ENCODE peak calls at places on chromosomes 13 and 19, in ten cellular contexts. T is mesothelial cell of epicardium, U is pancreas, X is RWPE1, M is kidney epithelial cell, Q is sigmoid colon, B is endothelial cell of umbilical vein, Z is mucosa of descending colon, J is psoas muscle, W is PC-3. A is an unnamed sample.

GRCh38 chr19:42018503-42019193 is 24.6 kb upstream of the ATP1A3 start:
- DNase-seq in T (no peak), U (no peak), X (no peak), M (no peak), Q (no peak), B (no peak), Z (no peak), J (no peak), W (peak), A (no peak)

GRCh38 chr19:43759515-43759914 is 4.8 kb upstream of the SMG9 start:
- DNase-seq in T (no peak), U (no peak), X (peak), M (no peak), Q (no peak), B (peak), Z (no peak), J (no peak), W (peak), A (no peak)

GRCh38 chr13:34174671-34175145 is 356.8 kb downstream of the RFC3 start:
- DNase-seq in T (no peak), U (no peak), X (no peak), M (no peak), Q (no peak), B (no peak), Z (no peak), J (no peak), W (peak), A (no peak)

GRCh38 chr19:10289167-10289835 is 451 bp upstream of the ICAM5 start:
- DNase-seq in T (no peak), U (no peak), X (peak), M (no peak), Q (no peak), B (no peak), Z (peak), J (peak), W (peak), A (no peak)

GRCh38 chr13:110415669-110416068 is 108.6 kb downstream of the COL4A2 start:
- DNase-seq in T (no peak), U (no peak), X (peak), M (no peak), Q (no peak), B (no peak), Z (no peak), J (no peak), W (peak), A (no peak)

GRCh38 chr13:20337894-20338551 is 105.9 kb upstream of the GJB6 start:
- DNase-seq in T (no peak), U (no peak), X (no peak), M (no peak), Q (no peak), B (no peak), Z (no peak), J (no peak), W (peak), A (no peak)

GRCh38 chr13:89571676-89572075 is 1775.8 kb upstream of the MIR17HG start:
- DNase-seq in T (no peak), U (no peak), X (no peak), M (no peak), Q (no peak), B (no peak), Z (no peak), J (no peak), W (no peak), A (no peak)

GRCh38 chr13:114286808-114287207 is 5.4 kb downstream of the UPF3A start:
- DNase-seq in T (no peak), U (no peak), X (no peak), M (peak), Q (no peak), B (no peak), Z (no peak), J (no peak), W (no peak), A (no peak)

GRCh38 chr13:76016799-76017198 is 380.7 kb downstream of the LMO7 start:
- DNase-seq in T (no peak), U (peak), X (no peak), M (no peak), Q (no peak), B (peak), Z (peak), J (no peak), W (peak), A (no peak)

GRCh38 chr19:10112895-10113591 is 1.6 kb downstream of the P2RY11 start:
- DNase-seq in T (no peak), U (peak), X (no peak), M (no peak), Q (no peak), B (no peak), Z (peak), J (peak), W (peak), A (no peak)

GRCh38 chr19:5317321-5317720 is 23.3 kb downstream of the PTPRS start:
- DNase-seq in T (no peak), U (no peak), X (no peak), M (no peak), Q (no peak), B (no peak), Z (no peak), J (no peak), W (no peak), A (no peak)

GRCh38 chr13:62846302-62846701 is 1430.7 kb upstream of the PCDH20 start:
- DNase-seq in T (no peak), U (no peak), X (peak), M (no peak), Q (no peak), B (peak), Z (no peak), J (no peak), W (peak), A (no peak)

GRCh38 chr13:26698392-26699196 is 62.0 kb downstream of the GPR12 start:
- DNase-seq in T (peak), U (peak), X (peak), M (peak), Q (peak), B (peak), Z (peak), J (peak), W (peak), A (no peak)

GRCh38 chr13:37748913-37749312 is 120.7 kb downstream of the TRPC4 start:
- DNase-seq in T (no peak), U (no peak), X (no peak), M (no peak), Q (no peak), B (no peak), Z (no peak), J (no peak), W (no peak), A (no peak)

GRCh38 chr13:49652691-49653305 is 24.5 kb downstream of the ARL11 start:
- DNase-seq in T (no peak), U (peak), X (peak), M (no peak), Q (no peak), B (peak), Z (peak), J (peak), W (peak), A (no peak)

GRCh38 chr19:36142496-36142895 is 2.6 kb downstream of the CAPNS1 start:
- DNase-seq in T (no peak), U (no peak), X (no peak), M (no peak), Q (no peak), B (no peak), Z (no peak), J (no peak), W (no peak), A (no peak)

GRCh38 chr13:94009696-94010095 is 469.8 kb downstream of the DCT start:
- DNase-seq in T (no peak), U (no peak), X (no peak), M (no peak), Q (no peak), B (no peak), Z (no peak), J (no peak), W (peak), A (no peak)

GRCh38 chr13:44819245-44819644 is 170.0 kb downstream of the NUFIP1 start:
- DNase-seq in T (no peak), U (peak), X (peak), M (peak), Q (no peak), B (peak), Z (no peak), J (no peak), W (peak), A (no peak)

DNA sequence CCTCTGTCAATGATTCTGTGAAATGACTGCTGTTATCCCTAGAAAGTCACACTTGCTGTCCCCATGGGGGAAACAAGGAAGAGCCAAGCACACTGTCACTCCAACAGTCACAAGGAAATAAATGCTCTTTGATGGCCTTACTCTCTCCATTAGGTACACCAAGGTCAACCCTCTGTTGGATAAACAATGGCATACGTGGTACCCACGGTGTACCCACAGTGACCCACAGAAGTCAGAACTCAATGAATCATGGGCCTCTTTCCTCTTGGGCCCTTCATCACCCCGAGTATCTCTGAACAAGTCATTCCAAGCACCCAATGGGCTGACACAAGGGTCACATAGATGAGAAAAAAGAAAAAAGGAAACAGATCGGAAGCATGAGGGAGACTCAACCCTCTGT is 15.4 kb downstream of the DZIP1 start:
- DNase-seq in T (no peak), U (no peak), X (no peak), M (no peak), Q (no peak), B (no peak), Z (no peak), J (no peak), W (no peak), A (no peak)
- TF ChIP-seq CTCF in T (no peak), U (no peak), X (no peak), M (no peak), Q (no peak), B (no peak), Z (no peak), J (no peak), W (no peak), A (no peak)

GRCh38 chr19:29887498-29887897 is 54.5 kb upstream of the URI1 start:
- DNase-seq in T (no peak), U (no peak), X (no peak), M (no peak), Q (peak), B (peak), Z (no peak), J (no peak), W (no peak), A (peak)
- TF ChIP-seq CTCF in T (no peak), U (no peak), X (no peak), M (no peak), Q (no peak), B (no peak), Z (no peak), J (peak), W (no peak), A (no peak)

GRCh38 chr19:51703655-51704515 is 10.8 kb downstream of the SPACA6 start:
- DNase-seq in T (peak), U (peak), X (peak), M (no peak), Q (peak), B (peak), Z (peak), J (peak), W (peak), A (peak)
- TF ChIP-seq CTCF in T (no peak), U (no peak), X (no peak), M (peak), Q (peak), B (peak), Z (peak), J (peak), W (peak), A (peak)

DNA sequence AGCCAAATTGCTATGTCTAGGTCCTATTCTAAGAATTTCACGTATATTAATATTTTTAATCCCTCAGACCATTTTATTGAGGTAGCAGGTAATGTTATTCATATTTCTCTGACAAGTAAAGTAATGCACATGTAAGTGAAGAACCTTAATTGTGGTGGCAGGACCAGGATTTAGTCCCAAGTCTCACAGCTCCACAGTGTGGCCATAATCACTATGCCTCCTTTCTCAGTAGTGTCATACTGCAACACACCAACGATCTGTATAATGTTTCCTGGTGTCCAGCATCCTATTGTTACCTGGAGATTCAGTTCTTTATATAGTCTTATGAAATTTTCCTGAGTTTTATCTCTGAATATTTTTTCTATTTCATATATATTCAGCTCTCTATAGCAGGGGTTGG is 340.3 kb downstream of the OLFM4 start:
- DNase-seq in T (no peak), U (no peak), X (no peak), M (no peak), Q (no peak), B (no peak), Z (no peak), J (no peak), W (no peak), A (no peak)
- TF ChIP-seq CTCF in T (no peak), U (no peak), X (no peak), M (no peak), Q (no peak), B (no peak), Z (no peak), J (no peak), W (no peak), A (no peak)

DNA sequence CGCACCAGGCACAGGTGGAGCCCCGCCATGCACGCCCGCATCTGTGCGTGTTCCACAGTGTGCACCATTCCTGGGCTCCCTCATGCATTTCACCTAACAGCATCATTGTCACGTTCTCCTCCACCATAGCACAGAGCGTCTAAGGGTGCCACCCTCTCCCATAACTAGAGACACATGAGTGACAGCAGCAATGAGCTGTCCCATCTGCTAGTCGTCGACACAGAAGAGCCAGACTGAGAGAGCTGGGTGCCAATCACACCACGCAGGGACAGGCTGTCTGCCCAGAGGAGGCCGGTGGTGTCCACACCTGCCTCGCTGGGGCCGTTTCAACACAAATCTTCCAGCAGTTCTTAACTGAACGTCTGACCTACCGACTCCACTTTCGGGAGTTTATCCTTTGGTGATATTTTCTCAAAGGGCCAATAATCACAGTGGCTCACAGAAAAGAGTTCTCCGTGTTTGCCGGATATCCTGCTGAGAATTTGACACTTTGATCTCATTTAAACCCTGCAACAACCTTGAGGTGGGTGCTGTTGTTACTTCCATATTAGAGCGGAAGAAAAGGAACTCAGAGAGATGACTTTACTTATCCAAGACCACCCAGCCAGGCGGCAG is 16.1 kb downstream of the CLEC11A start:
- DNase-seq in T (no peak), U (no peak), X (no peak), M (no peak), Q (no peak), B (no peak), Z (no peak), J (no peak), W (no peak), A (no peak)
- TF ChIP-seq CTCF in T (no peak), U (no peak), X (no peak), M (no peak), Q (no peak), B (no peak), Z (no peak), J (no peak), W (no peak), A (no peak)

DNA sequence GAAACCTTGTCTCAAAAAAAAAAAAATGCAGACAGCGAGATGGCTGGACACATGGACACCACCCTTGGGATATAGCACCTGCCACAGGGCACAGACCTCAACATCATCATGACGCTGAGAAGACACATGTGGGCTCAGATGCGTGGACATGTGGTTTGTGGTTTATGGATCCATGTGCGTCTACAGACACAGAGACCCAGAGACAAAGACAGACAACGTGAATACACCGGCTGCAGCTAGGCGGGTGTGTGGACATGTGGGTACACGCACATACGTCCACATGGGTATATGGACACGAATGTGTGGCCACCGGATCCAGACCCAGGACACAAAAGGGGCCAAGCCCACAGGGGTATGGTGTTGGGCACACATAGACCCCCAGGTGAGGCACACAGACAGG is 1.3 kb downstream of the TNFSF14 start:
- DNase-seq in T (no peak), U (no peak), X (no peak), M (no peak), Q (no peak), B (no peak), Z (no peak), J (no peak), W (no peak), A (no peak)
- TF ChIP-seq CTCF in T (no peak), U (no peak), X (no peak), M (no peak), Q (no peak), B (no peak), Z (no peak), J (no peak), W (no peak), A (no peak)

GRCh38 chr13:81929988-81930387 is 1589.1 kb upstream of the SPRY2 start:
- DNase-seq in T (no peak), U (no peak), X (peak), M (peak), Q (no peak), B (peak), Z (no peak), J (no peak), W (peak), A (no peak)
- TF ChIP-seq CTCF in T (no peak), U (no peak), X (peak), M (peak), Q (peak), B (peak), Z (no peak), J (no peak), W (peak), A (peak)

DNA sequence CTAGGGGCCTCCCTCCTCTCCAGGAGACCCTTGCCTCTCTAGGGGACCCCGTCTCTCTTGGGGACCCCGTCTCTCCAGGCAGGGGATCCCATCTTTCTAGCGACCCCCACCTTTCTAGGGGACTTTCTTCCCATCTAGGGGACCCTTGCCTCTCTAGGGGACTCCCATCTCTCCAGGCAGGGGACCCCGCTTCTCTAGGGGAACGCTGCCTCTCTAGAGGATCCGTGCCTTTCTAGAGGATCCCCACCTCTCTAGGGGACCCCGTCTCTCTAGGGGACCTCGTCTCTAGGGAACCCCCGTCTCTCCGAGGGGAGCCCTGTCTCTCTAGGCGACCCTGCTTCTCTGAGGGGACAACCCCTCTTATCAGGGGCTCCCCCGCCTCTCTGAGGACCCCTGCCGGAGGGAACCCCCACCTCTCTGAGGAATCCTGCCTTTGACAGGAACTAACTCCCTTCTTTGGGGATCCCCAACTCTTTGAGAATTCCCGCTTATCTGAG is 19.1 kb upstream of the GATAD2A start:
- DNase-seq in T (no peak), U (no peak), X (no peak), M (no peak), Q (no peak), B (no peak), Z (no peak), J (no peak), W (no peak), A (peak)
- TF ChIP-seq CTCF in T (no peak), U (no peak), X (no peak), M (peak), Q (no peak), B (peak), Z (no peak), J (no peak), W (peak), A (peak)

A was measured in chondrocyte.